ENCODE peak calls at places on chromosome 19, in four cellular contexts. K, F, L and C are unnamed samples.

GRCh38 chr19:27793128-27793643 is 1419.8 kb downstream of the UQCRFS1 start:
- DNase-seq in F (peak), K (peak), L (peak), C (peak)

GRCh38 chr19:8806661-8807060 is 25.4 kb downstream of the ZNF558 start:
- DNase-seq in F (no peak), K (no peak), L (no peak), C (no peak)

GRCh38 chr19:39497850-39498261 is 891 bp upstream of the DLL3 start:
- DNase-seq in K (no peak), L (peak), F (peak), C (peak)

GRCh38 chr19:16589917-16590316 is 17.7 kb upstream of the SLC35E1 start:
- DNase-seq in L (no peak), F (no peak), K (no peak), C (no peak)

GRCh38 chr19:39199025-39199424 is 2.3 kb downstream of the NCCRP1 start:
- DNase-seq in L (peak), K (no peak), F (no peak), C (peak)

GRCh38 chr19:8404391-8405151 is 8.5 kb upstream of the MARCHF2 start:
- DNase-seq in F (no peak), L (no peak), K (no peak), C (no peak)

GRCh38 chr19:50300051-50300450 is 29.1 kb downstream of the KCNC3 start:
- DNase-seq in F (no peak), K (no peak), L (no peak), C (no peak)

GRCh38 chr19:9885077-9885552 is 50.0 kb downstream of the PIN1 start:
- DNase-seq in F (no peak), L (no peak), K (no peak), C (no peak)

GRCh38 chr19:30339624-30340525 is 32.3 kb upstream of the ZNF536 start:
- DNase-seq in F (no peak), K (no peak), L (no peak), C (no peak)

GRCh38 chr19:53157601-53158000 is 1.3 kb downstream of the ZNF347 start:
- DNase-seq in F (no peak), L (no peak), K (no peak), C (peak)

GRCh38 chr19:28884786-28885476 is 328.0 kb downstream of the UQCRFS1 start:
- DNase-seq in F (no peak), K (no peak), L (no peak), C (no peak)

GRCh38 chr19:28492616-28493015 is 720.3 kb downstream of the UQCRFS1 start:
- DNase-seq in F (no peak), L (no peak), K (no peak), C (no peak)

GRCh38 chr19:40530091-40530901 is 46.4 kb upstream of the SHKBP1 start:
- DNase-seq in L (no peak), F (peak), K (no peak), C (peak)

GRCh38 chr19:38023245-38023644 is 116.2 kb downstream of the SIPA1L3 start:
- DNase-seq in F (no peak), K (no peak), L (no peak), C (no peak)

GRCh38 chr19:18023596-18024212 is 15.7 kb downstream of the ARRDC2 start:
- DNase-seq in K (no peak), F (no peak), L (no peak), C (no peak)

GRCh38 chr19:55284405-55285058 is 735 bp downstream of the BRSK1 start:
- DNase-seq in K (no peak), F (no peak), L (no peak), C (peak)

GRCh38 chr19:36436531-36436930 is 18.1 kb upstream of the ZFP82 start:
- DNase-seq in K (no peak), F (no peak), L (no peak), C (no peak)

GRCh38 chr19:49387936-49388372 is at the start of gene KASH5:
- DNase-seq in K (no peak), F (peak), L (no peak), C (no peak)

GRCh38 chr19:53868091-53868891 is 608 bp downstream of the MYADM start:
- DNase-seq in L (peak), F (peak), K (no peak), C (peak)

GRCh38 chr19:51372649-51373504 is at the start of gene NKG7:
- DNase-seq in K (peak), L (no peak), F (peak), C (no peak)

GRCh38 chr19:39315933-39316332 is 4.7 kb downstream of the LRFN1 start:
- DNase-seq in L (no peak), F (no peak), K (no peak), C (no peak)

GRCh38 chr19:27742041-27742440 is 1470.9 kb downstream of the UQCRFS1 start:
- DNase-seq in K (no peak), L (no peak), F (no peak), C (no peak)

GRCh38 chr19:23222998-23223652 is 27.1 kb downstream of the ZNF724 start:
- DNase-seq in F (no peak), K (no peak), L (peak), C (no peak)

GRCh38 chr19:40420766-40421467 is 4.9 kb downstream of the SERTAD1 start:
- DNase-seq in K (no peak), F (peak), L (peak), C (peak)

GRCh38 chr19:38437295-38437694 is 3.8 kb downstream of the RYR1 start:
- DNase-seq in F (no peak), K (no peak), L (no peak), C (no peak)

GRCh38 chr19:36330226-36330625 is 48.8 kb downstream of the ZFP14 start:
- DNase-seq in L (no peak), F (no peak), K (no peak), C (no peak)

GRCh38 chr19:31002852-31003251 is 346.4 kb downstream of the TSHZ3 start:
- DNase-seq in F (no peak), K (no peak), L (no peak), C (no peak)

GRCh38 chr19:11281336-11282049 is 14.5 kb upstream of the TSPAN16 start:
- DNase-seq in K (no peak), F (no peak), L (no peak), C (no peak)
- TF ChIP-seq CBFB in K (no peak), F (no peak), L (no peak), C (no peak)

DNA sequence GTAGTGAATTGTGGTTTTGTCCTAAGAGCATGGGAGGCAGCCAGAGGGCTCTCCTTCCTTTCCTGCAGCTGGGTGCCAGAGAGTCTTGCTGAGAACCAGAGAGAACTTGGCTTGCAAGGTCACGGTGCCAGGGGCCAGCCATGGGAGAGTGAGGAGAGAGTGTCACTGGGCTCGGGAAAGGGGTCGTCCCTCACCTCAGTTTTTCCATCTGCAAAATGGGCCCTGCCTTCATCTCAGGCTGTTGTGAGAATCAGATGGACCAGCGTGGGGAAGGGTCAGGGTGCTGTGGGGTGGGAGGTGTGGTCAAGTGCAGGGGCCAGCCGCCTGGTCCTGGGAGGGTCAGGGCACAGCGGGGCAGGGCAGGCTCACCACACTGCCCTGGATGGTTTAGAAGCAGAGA is 7.3 kb downstream of the LRP3 start:
- DNase-seq in F (no peak), K (no peak), L (no peak), C (no peak)
- TF ChIP-seq CBFB in F (no peak), K (no peak), L (no peak), C (no peak)

DNA sequence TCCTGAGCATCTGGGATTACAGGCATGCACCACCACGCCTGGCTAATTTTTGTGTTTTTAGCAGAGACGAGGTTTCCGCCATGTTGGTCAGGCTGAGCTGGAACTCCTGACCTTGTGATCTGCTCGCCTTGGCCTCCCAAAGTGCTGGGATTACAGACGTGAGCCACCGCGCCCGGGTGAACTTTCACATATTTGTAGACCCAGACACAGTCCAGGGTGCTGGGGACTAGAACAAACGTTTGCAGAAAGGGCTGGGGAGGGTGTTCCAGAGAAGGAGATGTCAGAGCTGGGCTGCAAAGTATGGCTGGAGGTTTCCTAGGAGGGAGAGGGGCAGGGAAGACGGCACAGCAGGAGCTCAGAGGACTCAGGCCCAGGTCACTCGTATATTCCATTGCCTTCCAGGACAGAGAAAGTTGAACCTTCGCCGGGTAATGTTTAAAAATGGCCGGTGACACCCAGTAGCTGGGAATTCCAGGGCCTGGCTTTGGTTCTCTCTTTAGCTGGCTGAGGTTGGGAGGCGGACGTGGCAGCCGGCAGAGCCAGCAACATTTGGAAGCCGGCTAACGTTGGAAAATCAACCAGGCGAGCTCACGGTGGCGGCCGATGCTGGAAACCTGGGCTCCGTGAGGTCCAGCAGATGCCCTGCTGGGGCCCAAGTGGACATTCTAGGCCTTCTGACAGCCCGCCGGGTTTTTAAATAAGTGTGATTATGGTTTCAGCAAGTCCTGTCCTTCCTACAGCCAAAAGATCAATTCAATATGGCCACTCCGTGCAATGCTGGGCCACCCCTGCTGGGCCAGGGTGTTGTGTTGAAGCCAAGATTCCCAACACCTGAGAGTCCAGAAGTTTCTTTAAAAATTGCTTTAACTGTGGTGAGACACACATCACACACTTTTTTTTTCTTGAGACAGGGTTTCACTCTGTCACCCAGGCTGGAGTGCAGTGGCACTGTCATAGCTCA is 41.5 kb downstream of the NFIC start:
- DNase-seq in L (peak), F (no peak), K (no peak), C (no peak)
- TF ChIP-seq CBFB in L (no peak), F (no peak), K (no peak), C (no peak)

DNA sequence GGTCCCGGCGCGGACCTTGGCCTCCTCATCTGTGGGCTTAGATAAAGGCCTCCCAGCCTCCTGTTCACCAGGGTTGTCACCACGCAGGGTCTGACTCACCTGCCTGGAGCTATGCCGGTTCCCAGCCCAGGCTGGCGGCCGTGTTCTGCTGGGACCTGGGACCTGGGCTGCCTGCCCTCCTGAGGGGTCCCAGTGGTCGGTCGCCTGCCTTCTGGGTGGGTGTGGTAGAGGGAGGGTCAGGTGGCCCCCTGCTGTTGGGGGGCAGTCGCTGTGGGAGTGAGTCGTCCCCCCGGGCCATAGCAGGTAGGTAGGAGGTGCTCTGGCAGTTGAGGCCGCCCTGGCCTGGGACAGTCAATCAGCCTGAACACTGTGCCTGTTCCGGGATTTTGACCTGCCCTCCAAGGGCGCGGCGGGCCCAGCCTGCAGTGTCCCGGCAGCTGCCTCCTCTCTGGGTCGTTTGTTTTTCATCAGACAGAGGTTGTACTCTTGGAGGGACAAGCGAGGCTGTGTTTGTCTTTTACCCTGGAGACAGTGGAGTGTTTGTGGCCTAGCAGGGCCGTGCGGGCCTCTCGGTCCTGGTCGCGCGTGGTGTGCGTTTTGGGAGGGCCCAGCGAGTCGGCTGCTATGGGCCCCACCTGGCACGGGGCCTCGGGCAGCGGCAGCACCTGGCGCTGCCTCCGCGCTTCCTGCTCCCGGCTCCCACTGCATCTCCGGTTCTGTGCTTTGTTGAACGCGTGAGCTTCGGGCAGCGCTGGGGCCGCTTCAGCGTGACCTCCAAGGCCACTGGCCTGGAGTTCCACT is 2.6 kb downstream of the ADAT3 start:
- DNase-seq in F (peak), L (peak), K (no peak), C (no peak)
- TF ChIP-seq CBFB in F (no peak), L (peak), K (no peak), C (no peak)

GRCh38 chr19:45161715-45162463 is 1.1 kb upstream of the NKPD1 start:
- DNase-seq in L (no peak), K (no peak), F (peak), C (peak)
- TF ChIP-seq CBFB in L (no peak), K (no peak), F (no peak), C (no peak)

GRCh38 chr19:57563547-57563946 is 3.9 kb upstream of the ZNF550 start:
- DNase-seq in K (no peak), L (no peak), F (no peak), C (no peak)

GRCh38 chr19:57560049-57560491 is 407 bp upstream of the ZNF550 start:
- DNase-seq in L (no peak), F (no peak), K (no peak), C (no peak)

GRCh38 chr19:57559404-57560025 is at the start of gene ZNF550:
- DNase-seq in L (peak), F (peak), K (peak), C (peak)

GRCh38 chr19:57558525-57558924 is 1.1 kb downstream of the ZNF550 start:
- DNase-seq in K (no peak), F (peak), L (peak), C (no peak)

GRCh38 chr19:57559008-57559403 is 657 bp downstream of the ZNF550 start:
- DNase-seq in F (peak), L (peak), K (no peak), C (peak)
- TF ChIP-seq CBFB in F (no peak), L (no peak), K (no peak), C (no peak)

DNA sequence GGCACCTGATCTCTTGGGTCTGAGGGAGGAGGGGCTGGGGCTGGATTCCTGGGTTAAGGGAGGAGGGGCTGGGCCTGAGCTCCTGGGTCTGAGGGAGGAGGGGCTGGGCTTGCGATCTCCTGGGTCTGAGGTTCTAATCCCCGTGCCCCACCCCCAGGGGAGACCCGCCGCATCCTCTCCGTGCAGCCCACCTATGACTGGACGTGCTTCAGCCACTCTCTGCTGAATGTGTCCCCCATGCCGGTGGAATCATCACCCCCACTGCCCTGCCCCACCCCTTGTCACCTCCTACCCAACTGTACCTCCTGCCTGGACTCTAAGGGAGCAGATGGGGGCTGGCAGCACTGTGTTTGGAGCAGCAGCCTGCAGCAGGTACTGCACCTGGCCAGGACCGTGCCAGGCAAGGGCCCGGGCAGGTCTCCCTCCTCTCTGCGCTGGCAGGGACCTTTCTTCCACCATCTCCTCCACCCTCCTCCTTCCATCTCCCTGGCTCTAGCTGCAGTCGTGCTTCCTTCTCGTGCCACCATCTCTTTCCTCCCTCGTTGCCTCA is 27.1 kb downstream of the CNFN start:
- DNase-seq in L (no peak), F (no peak), K (no peak), C (no peak)
- TF ChIP-seq CBFB in L (no peak), F (no peak), K (no peak), C (no peak)

GRCh38 chr19:5996102-5996501 is 18.2 kb upstream of the RANBP3 start:
- DNase-seq in F (no peak), K (no peak), L (no peak), C (no peak)

GRCh38 chr19:5994407-5995165 is 16.6 kb upstream of the RANBP3 start:
- DNase-seq in L (no peak), K (no peak), F (no peak), C (no peak)

GRCh38 chr19:5992756-5993155 is 14.8 kb upstream of the RANBP3 start:
- DNase-seq in L (no peak), K (no peak), F (no peak), C (no peak)

GRCh38 chr19:5995606-5996005 is 17.7 kb upstream of the RANBP3 start:
- DNase-seq in F (no peak), L (no peak), K (no peak), C (no peak)

DNA sequence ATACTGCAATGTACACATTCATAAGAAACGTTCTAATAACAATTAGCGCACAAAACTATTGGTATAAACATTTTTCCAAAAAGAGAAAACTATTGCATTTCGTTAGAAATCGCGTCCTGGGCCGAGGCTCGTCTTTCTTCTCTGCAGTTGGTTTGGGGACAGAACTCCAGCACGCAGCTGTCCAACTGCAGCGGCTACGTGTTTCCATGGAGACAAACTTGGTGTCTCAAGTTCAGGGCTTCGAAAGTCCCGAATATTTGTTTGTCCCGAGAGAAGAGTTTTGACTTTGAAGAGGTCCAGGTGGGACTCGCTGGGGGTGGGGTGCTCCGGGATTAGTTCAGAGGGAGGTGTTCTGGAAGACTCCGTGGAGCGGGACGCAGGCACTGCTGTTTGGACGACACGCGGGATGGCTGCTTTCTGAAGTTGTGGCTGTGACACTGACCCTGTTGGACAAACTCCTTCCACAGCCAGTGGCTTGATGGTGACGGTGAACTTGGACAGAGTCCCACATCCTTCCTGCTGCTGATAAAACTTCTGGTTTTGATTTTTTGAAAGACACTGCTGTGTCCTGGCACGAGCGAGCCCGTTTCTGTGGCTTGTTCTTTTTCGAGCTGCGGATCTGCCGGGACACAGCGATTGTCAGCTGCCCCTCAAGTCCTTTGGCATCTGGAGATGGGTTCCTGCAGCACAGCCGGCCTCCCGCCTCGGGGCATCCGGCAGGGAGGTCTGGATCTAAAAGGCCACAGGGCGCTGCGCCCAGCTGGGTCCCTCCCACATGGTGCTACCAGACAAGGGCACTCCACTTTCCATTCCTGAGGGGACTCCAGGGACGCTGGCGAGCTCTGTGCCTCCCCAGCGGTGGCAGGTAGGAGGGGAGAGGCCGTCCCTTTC is 15.8 kb upstream of the RANBP3 start:
- DNase-seq in F (no peak), K (no peak), L (no peak), C (no peak)
- TF ChIP-seq CBFB in F (no peak), K (no peak), L (no peak), C (no peak)